ENCODE peak calls at places on chromosomes 1 and 21, in four cellular contexts. Y, B, M and D are unnamed samples. For H3K9me3, the result is how much of the 10 kb centered on the place peaks cover.

GRCh38 chr1:15417365-15417934 is 7.8 kb downstream of the EFHD2 start:
- DNase-seq in Y (peak), B (no peak), M (peak), D (no peak)

GRCh38 chr1:15261155-15262002 is 14.4 kb downstream of the FHAD1 start:
- DNase-seq in Y (peak), B (peak), M (no peak), D (no peak)

GRCh38 chr1:162087118-162087517 is 17.6 kb downstream of the NOS1AP start:
- DNase-seq in Y (no peak), B (no peak), M (no peak), D (no peak)

GRCh38 chr21:42102063-42102462 is 30.9 kb downstream of the UMODL1 start:
- DNase-seq in Y (no peak), B (no peak), M (no peak), D (no peak)

GRCh38 chr1:155219592-155220031 is 11.1 kb downstream of the MTX1 start:
- DNase-seq in Y (no peak), B (no peak), M (no peak), D (no peak)

GRCh38 chr1:87902830-87903614 is 574.3 kb downstream of the LMO4 start:
- DNase-seq in Y (no peak), B (no peak), M (no peak), D (peak)

GRCh38 chr1:174153085-174153824 is 6.1 kb upstream of the RABGAP1L start:
- DNase-seq in Y (no peak), B (no peak), M (no peak), D (no peak)

GRCh38 chr1:208170252-208170651 is 73.9 kb downstream of the PLXNA2 start:
- DNase-seq in Y (peak), B (peak), M (no peak), D (no peak)

GRCh38 chr1:93735722-93736121 is 54.1 kb upstream of the BCAR3 start:
- DNase-seq in Y (no peak), B (no peak), M (no peak), D (peak)

GRCh38 chr1:183612407-183612806 is 22.1 kb upstream of the NCF2 start:
- DNase-seq in Y (no peak), B (no peak), M (no peak), D (no peak)

GRCh38 chr1:109191377-109191776 is 22.3 kb upstream of the SARS1 start:
- DNase-seq in Y (no peak), B (no peak), M (no peak), D (no peak)
- TF ChIP-seq CTCF in Y (no peak), B (no peak), M (no peak), D (no peak)

GRCh38 chr1:203985044-203985443 is 87.9 kb upstream of the SOX13 start:
- DNase-seq in Y (no peak), B (no peak), M (no peak), D (no peak)
- H3K9me3 ChIP-seq in Y (under half), B (under half), M (under half), D (under half)

DNA sequence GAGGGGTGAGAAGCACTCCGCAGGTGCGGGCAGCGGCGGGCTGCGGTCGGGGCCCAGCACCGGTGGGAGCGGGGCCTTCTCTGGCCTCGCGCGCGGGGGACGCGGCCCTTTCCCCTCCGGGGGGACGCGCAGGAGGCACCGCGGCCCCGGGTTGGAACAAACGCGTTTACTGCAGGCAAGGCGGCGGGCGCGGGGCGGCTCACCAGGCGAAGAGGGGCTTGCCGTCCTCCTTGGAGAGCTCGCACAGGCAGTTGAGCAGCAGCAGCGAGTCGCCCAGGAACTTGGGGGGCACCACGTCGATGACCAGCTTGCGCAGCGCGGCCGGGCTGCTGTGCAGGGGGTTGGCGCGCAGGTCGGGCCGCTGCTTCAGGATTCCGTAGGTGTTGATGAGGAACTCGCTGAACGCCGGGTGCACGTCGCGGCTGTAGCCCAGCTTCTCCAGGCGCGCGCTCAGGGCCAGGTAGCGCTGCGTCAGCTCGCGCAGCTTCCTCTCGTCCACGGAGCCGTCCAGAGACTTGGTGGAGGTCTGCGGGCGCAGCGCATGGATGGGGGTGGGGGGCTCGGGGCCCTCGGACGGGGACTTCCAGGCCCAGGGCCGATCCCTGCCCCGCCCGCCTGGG is 5.9 kb upstream of the FTCD start:
- DNase-seq in Y (no peak), B (peak), M (no peak), D (no peak)
- H3K27ac ChIP-seq in Y (no peak), B (no peak), M (peak), D (no peak)

DNA sequence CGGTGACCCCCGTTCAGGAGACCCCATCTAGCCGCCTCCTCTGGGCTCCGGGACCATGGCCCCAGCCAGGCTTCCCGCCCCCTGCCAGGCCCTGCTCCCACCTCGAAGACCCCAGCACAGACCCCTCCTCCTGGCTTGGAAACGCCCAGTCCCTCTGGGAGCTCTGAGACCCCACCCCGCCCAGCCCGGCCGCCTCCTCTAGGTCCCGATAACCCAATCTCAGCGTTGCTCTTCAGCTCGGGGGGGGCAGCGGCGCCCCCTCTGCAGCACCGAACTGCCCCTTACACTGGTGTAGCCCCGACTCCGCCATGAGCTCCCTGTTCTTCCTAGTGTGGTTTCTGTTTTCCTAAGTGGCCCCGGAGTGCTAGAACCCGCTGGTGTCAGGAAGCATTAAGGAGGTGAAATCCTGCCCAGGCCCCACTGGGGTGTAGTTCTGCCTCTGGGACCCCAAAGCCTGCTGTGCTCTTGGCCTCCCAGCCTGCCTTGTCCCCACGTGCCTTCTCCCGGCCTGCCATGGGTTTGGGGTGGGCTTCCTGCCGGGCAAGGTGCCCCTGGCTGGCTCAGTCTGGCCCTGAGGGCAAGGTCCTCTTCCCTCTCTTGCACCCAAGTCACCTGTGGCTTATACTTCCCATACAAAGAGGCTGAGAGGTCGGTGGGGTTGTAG is 10.7 kb upstream of the MMEL1 start:
- DNase-seq in Y (peak), B (peak), M (no peak), D (no peak)
- TF ChIP-seq CTCF in Y (no peak), B (no peak), M (no peak), D (no peak)

GRCh38 chr21:19290328-19290727 is 886.7 kb upstream of the TMPRSS15 start:
- DNase-seq in Y (no peak), B (no peak), M (no peak), D (no peak)
- H3K9me3 ChIP-seq in Y (under half), B (under half), M (under half), D (under half)

GRCh38 chr1:53417003-53417402 is 42.2 kb upstream of the DMRTB1 start:
- DNase-seq in Y (no peak), B (no peak), M (no peak), D (no peak)

GRCh38 chr1:53413175-53414001 is 45.8 kb upstream of the DMRTB1 start:
- DNase-seq in Y (no peak), B (no peak), M (no peak), D (peak)

GRCh38 chr1:53416264-53416663 is 42.9 kb upstream of the DMRTB1 start:
- DNase-seq in Y (no peak), B (no peak), M (no peak), D (no peak)

GRCh38 chr1:53414632-53415031 is 44.6 kb upstream of the DMRTB1 start:
- DNase-seq in Y (no peak), B (no peak), M (no peak), D (no peak)

DNA sequence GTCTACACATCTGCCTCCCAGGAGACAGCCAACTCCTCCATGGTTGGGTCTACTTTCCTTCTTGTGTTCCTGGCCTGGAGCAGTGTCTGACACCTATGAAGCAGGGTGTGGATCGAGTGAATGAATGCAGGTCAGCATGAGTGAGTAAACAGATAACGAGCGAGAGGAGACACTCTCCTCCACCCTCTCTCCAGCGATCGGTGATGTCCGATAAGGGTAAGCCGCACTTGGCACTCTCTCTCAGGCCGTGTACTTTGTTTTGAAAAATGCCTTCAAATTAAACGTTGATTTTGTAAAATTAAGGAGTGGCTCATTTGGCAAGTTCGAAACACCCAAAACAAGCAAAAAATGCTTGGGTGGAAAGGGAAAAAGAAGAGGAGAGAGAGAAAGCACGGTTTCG is 43.8 kb upstream of the DMRTB1 start:
- DNase-seq in Y (no peak), B (no peak), M (no peak), D (no peak)
- H3K27ac ChIP-seq in Y (no peak), B (no peak), M (no peak), D (no peak)

GRCh38 chr1:172269644-172270043 is 150.8 kb upstream of the C1orf105 start:
- DNase-seq in Y (no peak), B (no peak), M (no peak), D (no peak)
- TF ChIP-seq CTCF in Y (no peak), B (no peak), M (no peak), D (no peak)

GRCh38 chr1:78814176-78814575 is 164.5 kb downstream of the IFI44 start:
- DNase-seq in Y (no peak), B (no peak), M (no peak), D (no peak)
- H3K9me3 ChIP-seq in Y (under half), B (under half), M (under half), D (under half)

DNA sequence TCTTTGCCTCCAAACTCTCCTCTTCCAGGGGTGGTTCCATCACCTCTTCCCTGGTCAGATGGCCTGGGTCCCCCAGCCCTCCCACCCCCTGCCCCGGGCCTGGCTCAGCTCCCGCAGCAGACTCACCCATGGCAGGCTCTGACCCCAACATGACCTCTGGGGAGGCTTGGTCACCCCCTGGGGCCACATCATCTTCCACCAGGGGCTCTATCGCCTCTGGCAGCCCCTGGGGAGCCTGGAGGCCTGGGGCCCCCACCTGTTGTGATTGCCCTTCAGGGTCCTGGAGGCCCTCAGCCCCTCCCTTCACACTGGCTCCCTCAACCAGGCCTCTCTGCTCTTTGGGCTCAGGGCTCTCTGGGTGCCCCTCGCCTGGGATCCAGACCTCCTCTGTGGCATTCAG is 6.4 kb downstream of the NES start:
- DNase-seq in Y (no peak), B (no peak), M (no peak), D (no peak)
- H3K27ac ChIP-seq in Y (no peak), B (no peak), M (no peak), D (no peak)

GRCh38 chr1:225811622-225812487 is 1.9 kb downstream of the EPHX1 start:
- DNase-seq in Y (no peak), B (no peak), M (peak), D (no peak)
- TF ChIP-seq CTCF in Y (peak), B (no peak), M (peak), D (peak)